ENCODE peak calls at places on chromosomes 4 and X, in four cellular contexts. M is CD8-positive, alpha-beta T cell; G is tibial artery; D is IMR-90. O is an unnamed sample. For H3K4me1, the result is how much of the 10 kb centered on the place peaks cover.

GRCh38 chr4:147546341-147546740 is 65.4 kb downstream of the EDNRA start:
- DNase-seq in M (no peak), G (no peak), D (peak), O (no peak)

GRCh38 chr4:141933978-141934377 is 297.6 kb downstream of the IL15 start:
- DNase-seq in M (no peak), G (no peak), D (peak), O (no peak)

GRCh38 chrX:152817082-152817744 is 13.3 kb downstream of the CETN2 start:
- DNase-seq in M (no peak), G (no peak), D (peak), O (peak)

GRCh38 chr4:48991357-48991756 is 5.3 kb downstream of the CWH43 start:
- DNase-seq in M (no peak), G (no peak), D (no peak), O (no peak)

GRCh38 chr4:173935622-173936405 is 347.7 kb downstream of the FBXO8 start:
- DNase-seq in M (no peak), G (no peak), D (peak), O (no peak)

GRCh38 chr4:2837904-2838496 is 5.6 kb upstream of the ADD1 start:
- DNase-seq in M (peak), G (peak), D (peak), O (no peak)

GRCh38 chr4:175087156-175087555 is 169.0 kb downstream of the ADAM29 start:
- DNase-seq in M (no peak), G (no peak), D (no peak), O (no peak)

GRCh38 chrX:111262086-111262485 is 8.2 kb downstream of the CAPN6 start:
- DNase-seq in M (no peak), G (no peak), D (no peak), O (no peak)

GRCh38 chr4:126375462-126376054 is 1060.8 kb downstream of the FAT4 start:
- DNase-seq in M (no peak), G (no peak), D (no peak), O (no peak)

GRCh38 chr4:48255959-48256342 is 13.7 kb downstream of the TEC start:
- DNase-seq in M (no peak), G (no peak), D (no peak), O (no peak)

GRCh38 chr4:96598465-96598864 is 758.6 kb downstream of the PDHA2 start:
- DNase-seq in M (no peak), G (no peak), D (no peak), O (peak)

GRCh38 chrX:17923546-17923945 is 62.4 kb upstream of the RAI2 start:
- DNase-seq in M (no peak), G (no peak), D (no peak), O (no peak)

GRCh38 chr4:729336-730315 is 24.0 kb downstream of the PCGF3 start:
- DNase-seq in M (no peak), G (no peak), D (no peak), O (no peak)

GRCh38 chr4:110636231-110636676 is 13.4 kb upstream of the PITX2 start:
- DNase-seq in M (no peak), G (no peak), D (no peak), O (no peak)

GRCh38 chr4:155906554-155907247 is 3.2 kb downstream of the TDO2 start:
- DNase-seq in M (no peak), G (no peak), D (peak), O (peak)

GRCh38 chr4:137531121-137531520 is 1.2 kb downstream of the PCDH18 start:
- DNase-seq in M (no peak), G (no peak), D (peak), O (no peak)

GRCh38 chr4:12703076-12703475 is 781.1 kb downstream of the RAB28 start:
- DNase-seq in M (no peak), G (no peak), D (no peak), O (no peak)

GRCh38 chrX:8144925-8145324 is 26.1 kb downstream of the VCX2 start:
- DNase-seq in M (no peak), G (no peak), D (no peak), O (no peak)

GRCh38 chrX:46912098-46912672 is at the start of gene JADE3:
- DNase-seq in M (no peak), G (peak), D (peak), O (peak)

DNA sequence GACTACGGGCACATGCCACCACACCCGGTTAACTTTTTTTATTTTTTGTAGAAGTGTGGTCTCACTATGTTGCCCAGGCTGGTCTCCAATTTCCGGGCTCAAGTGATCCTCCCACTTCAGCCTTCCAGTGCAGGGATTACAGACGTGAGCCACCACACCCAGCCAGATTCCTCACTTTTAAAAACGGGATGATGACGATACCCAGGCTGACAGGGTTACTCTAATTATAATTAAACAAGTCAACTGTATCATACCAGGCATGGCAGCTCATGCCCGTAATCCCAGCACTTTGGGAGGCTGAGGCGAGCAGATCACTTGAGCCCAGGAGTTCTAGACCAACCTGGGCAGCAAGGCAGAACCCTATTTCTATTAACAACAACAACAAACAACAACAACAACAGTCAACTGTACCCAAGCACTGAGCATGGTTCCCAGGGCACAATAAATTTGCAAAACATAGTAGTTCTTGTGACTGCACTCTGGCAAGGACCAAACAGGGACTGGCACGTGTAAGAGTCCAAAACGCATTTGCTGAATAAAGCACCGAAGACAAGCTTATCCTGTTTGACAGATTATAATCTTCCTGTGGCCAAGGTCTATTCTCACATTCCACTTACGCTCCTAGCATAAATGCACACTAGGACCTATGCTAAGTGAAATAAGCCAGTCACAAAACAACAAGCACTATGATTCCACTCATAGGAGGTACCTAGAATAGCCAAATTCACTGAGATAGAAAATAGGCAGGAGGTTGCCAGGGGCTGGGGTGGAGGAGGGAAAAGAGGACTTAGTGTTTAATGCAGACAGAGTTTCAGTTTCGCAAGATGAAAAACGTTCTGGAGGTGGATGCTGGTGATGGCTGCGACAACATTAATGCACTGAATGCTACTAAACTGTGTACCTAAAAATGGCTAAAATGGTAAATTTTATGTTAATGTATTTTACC is 77.5 kb downstream of the IRF2 start:
- DNase-seq in M (no peak), G (no peak), D (no peak), O (no peak)
- H3K4me1 ChIP-seq in M (under half), G (under half), D (under half), O (under half)

GRCh38 chr4:60746172-60746571 is 454.0 kb upstream of the ADGRL3 start:
- DNase-seq in M (no peak), G (no peak), D (no peak), O (no peak)

GRCh38 chr4:60743654-60744053 is 456.5 kb upstream of the ADGRL3 start:
- DNase-seq in M (no peak), G (no peak), D (no peak), O (no peak)

DNA sequence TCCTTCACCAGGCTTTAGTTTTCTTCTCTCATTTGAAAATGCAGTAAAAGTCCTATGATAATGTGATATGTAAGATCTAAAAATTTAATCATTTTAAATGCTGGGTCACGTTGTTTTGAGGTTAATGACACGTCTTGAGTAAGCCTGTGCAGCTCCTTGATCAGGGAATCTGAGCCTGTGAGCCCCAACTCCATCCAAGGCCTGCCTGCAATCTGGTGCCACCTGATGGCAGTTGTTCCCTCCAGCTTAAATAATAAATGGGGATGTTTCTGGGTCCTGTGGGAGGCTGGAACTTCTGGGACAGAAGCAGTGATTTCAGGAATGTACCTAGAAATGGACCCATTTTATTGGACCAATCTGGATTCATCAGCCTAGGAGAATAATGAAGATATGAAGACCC is 455.4 kb upstream of the ADGRL3 start:
- DNase-seq in M (no peak), G (no peak), D (peak), O (no peak)
- TF ChIP-seq CTCF in M (no peak), G (no peak), D (peak), O (no peak)

DNA sequence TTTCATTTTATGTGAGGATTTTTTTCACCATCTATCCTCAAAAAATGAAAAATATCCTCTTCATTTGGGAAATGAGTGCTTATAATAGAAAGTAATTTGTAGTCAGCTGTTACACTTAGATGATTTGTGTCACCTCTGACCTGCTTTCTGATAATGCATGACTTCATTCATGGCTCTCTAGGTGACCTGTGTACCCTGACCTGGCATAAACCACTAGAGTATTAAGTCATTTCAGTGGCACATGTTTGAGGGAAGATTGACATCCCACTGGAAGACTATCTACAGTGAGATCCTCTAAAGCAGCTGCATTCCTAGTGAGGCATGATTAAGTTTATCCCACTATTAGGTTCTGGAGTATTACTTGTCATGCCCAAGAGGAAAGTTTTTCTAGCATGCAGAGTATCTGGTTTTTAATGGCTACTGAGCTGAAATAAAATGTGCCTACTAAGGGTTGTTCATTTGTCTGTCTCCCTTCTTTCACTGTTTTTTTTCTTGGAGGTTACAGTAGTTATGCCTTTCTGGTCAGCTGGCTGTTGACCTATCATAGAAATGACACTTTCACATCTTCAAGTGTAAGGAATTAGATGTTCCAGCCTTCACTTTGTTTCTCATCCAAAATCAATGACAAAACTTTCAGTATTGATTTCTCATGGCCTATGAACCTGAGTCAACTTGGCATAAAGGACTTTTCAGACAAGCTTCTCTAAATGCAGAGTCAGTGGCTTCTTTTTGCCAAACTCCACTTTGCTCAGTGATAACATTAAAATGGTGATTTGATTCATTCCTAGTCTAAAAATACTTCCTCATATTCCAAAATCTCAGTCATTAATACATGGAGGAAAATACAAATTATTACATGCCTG is 33.1 kb downstream of the TET2 start:
- DNase-seq in M (no peak), G (no peak), D (peak), O (no peak)
- H3K27ac ChIP-seq in M (no peak), G (no peak), D (no peak), O (no peak)

DNA sequence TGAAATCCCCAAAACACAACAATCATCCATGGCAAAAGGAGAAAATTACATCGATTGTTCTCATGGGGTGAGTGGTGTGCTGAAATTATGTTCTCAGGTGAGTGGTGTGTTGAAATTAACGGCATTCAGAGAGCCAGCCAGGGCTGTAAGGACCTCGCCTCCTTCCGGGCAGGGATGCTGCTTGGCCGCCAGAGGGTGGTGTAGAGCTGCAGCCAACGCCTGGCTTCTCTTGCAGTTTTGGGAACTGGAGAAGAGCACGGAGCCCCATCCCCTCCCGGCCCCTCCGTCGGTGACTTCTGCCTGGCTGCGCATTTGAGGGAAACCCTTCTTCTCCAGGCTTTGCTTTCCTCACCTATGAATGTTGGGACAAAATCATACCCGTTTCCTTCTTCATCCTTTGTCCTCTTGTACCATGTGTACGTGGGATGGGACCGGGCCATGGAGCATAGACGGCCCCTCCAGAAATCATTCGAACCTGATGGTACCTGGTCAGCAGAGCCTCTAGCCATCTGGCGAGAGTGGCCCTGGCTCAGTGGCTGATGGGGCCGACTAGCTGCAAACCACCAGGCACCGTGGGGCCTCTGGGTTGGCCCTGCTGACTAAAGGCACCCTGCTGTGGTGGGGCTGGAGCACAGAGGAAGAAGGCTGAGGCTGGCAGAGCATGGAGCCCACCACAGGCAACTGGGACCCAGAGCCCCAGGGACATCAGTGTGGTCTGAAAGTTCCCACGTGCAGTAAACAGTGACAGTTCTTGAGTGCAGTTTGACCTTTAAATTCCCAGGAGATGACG is 28.4 kb downstream of the TRMT44 start:
- DNase-seq in M (peak), G (peak), D (peak), O (peak)
- H3K4me1 ChIP-seq in M (under half), G (under half), D (under half), O (under half)

GRCh38 chr4:177128306-177128705 is 181.4 kb upstream of the NEIL3 start:
- DNase-seq in M (no peak), G (no peak), D (peak), O (no peak)
- TF ChIP-seq CTCF in M (no peak), G (no peak), D (no peak), O (no peak)

DNA sequence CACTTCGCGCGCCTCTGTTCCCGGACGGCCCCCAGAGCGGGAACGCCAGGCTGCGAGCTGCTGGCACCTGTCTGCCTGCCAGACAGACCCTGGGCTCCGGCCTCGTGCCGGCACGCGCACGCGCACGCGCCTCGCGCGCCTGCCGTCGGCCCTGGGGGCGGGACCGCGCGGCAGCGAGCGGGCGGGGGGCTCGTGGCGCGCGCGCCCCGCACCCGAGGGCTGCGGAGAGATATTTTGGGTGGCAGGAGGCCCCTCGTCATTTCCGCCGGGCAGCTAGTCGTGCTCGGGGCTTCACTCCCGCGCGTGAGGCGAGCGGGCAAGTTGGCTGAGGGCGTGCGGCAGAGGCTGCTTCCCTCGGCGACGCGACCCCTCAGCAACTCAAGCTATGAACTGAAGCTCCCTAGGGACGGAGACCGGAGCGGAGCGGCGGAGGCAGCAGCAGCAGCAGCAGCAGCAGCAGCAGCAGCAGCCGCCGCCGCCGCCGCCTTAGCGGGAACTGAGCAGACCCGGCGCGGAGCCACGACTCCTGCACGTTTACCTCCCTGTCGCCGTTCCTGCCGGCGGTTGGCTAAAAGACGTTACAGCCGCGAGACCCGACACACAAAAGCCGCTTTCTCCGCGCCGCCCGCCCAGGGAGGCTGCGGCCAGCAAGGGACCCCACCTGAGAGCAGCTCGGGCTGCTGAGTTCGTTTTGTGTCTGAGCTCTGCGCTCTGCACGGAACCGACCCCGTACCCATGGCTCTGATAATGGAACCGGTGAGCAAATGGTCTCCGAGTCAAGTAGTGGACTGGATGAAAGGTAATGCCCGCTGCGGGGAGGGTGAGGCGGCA is at the start of gene CNKSR2:
- DNase-seq in M (peak), G (peak), D (peak), O (peak)
- H3K27ac ChIP-seq in M (peak), G (peak), D (no peak), O (no peak)

O was measured in pancreas.